ENCODE peak calls at places on chromosome 2, in six cellular contexts. M is activated CD8-positive, alpha-beta memory T cell treated with anti-CD3 and anti-CD28 coated beads for 24 hours; S is tibial artery; O is fibroblast of the aortic adventitia; D is Caki2; K is CD8-positive, alpha-beta memory T cell. P is an unnamed sample.

GRCh38 chr2:157303612-157304011 is 22.0 kb downstream of the ERMN start:
- DNase-seq in M (no peak), S (no peak), O (no peak), D (no peak), K (no peak), P (no peak)

GRCh38 chr2:127398239-127398590 is 10.4 kb upstream of the MAP3K2 start:
- DNase-seq in M (no peak), S (peak; percentile 96), O (peak; percentile 90), D (peak; percentile 80), K (peak; percentile 70), P (no peak)

GRCh38 chr2:197008229-197008628 is 81.7 kb upstream of the PGAP1 start:
- DNase-seq in M (no peak), S (no peak), O (peak; percentile 71), D (no peak), K (no peak), P (no peak)

GRCh38 chr2:25098558-25099486 is 56.9 kb downstream of the EFR3B start:
- DNase-seq in M (no peak), S (no peak), O (peak; percentile 85), D (peak; percentile 22), K (no peak), P (no peak)

GRCh38 chr2:44930274-44930826 is 11.2 kb upstream of the SIX3 start:
- DNase-seq in M (no peak), S (peak; percentile 51), O (no peak), D (no peak), K (no peak), P (no peak)

GRCh38 chr2:65730186-65730585 is 297.8 kb upstream of the SPRED2 start:
- DNase-seq in M (no peak), S (no peak), O (no peak), D (no peak), K (no peak), P (no peak)

GRCh38 chr2:129902731-129903585 is 76.5 kb upstream of the RAB6C start:
- DNase-seq in M (peak; percentile 32), S (peak; percentile 54), O (no peak), D (no peak), K (no peak), P (peak; percentile 49)

GRCh38 chr2:100699131-100699530 is 120.8 kb upstream of the NPAS2 start:
- DNase-seq in M (peak; percentile 33), S (no peak), O (no peak), D (no peak), K (no peak), P (no peak)

GRCh38 chr2:17058772-17059402 is 393.3 kb upstream of the CYRIA start:
- DNase-seq in M (no peak), S (no peak), O (no peak), D (no peak), K (no peak), P (no peak)

GRCh38 chr2:237614151-237614720 is 13.2 kb upstream of the LRRFIP1 start:
- DNase-seq in M (no peak), S (no peak), O (peak; percentile 45), D (peak; percentile 55), K (no peak), P (no peak)

GRCh38 chr2:170493698-170494097 is 221.4 kb upstream of the SP5 start:
- DNase-seq in M (no peak), S (no peak), O (peak; percentile 6), D (no peak), K (no peak), P (no peak)

GRCh38 chr2:1510184-1510583 is 96.9 kb downstream of the TPO start:
- DNase-seq in M (peak; percentile 26), S (peak; percentile 3), O (no peak), D (no peak), K (no peak), P (no peak)

GRCh38 chr2:30239308-30240161 is 8.2 kb downstream of the LBH start:
- DNase-seq in M (peak; percentile 87), S (peak; percentile 94), O (peak; percentile 88), D (peak; percentile 42), K (peak; percentile 82), P (peak; percentile 76)

GRCh38 chr2:168340931-168341330 is 93.5 kb upstream of the STK39 start:
- DNase-seq in M (no peak), S (no peak), O (peak; percentile 10), D (no peak), K (no peak), P (no peak)

P was measured in type B pancreatic cell.